ENCODE peak calls at places on chromosomes 16 and 17, in five cellular contexts. C is colonic mucosa; H is cardiac muscle cell; M is GM23248; J is CD4-positive, CD25-positive, alpha-beta regulatory T cell. T is an unnamed sample. For H3K9me3, the result is how much of the 10 kb centered on the place peaks cover.

GRCh38 chr16:9054460-9054859 is 37.0 kb upstream of the HAPSTR1 start:
- DNase-seq in C (no peak), H (no peak), M (peak), J (no peak), T (no peak)

GRCh38 chr16:11412175-11412904 is 67.1 kb downstream of the RMI2 start:
- DNase-seq in C (no peak), H (no peak), M (no peak), J (no peak), T (no peak)

GRCh38 chr16:89616576-89617437 is 3.4 kb downstream of the DPEP1 start:
- DNase-seq in C (no peak), H (no peak), M (no peak), J (peak), T (no peak)

GRCh38 chr17:43634681-43635125 is 27.0 kb downstream of the MEOX1 start:
- DNase-seq in C (no peak), H (peak), M (no peak), J (no peak), T (no peak)

GRCh38 chr17:21140911-21141310 is 14.1 kb downstream of the DHRS7B start:
- DNase-seq in C (no peak), H (no peak), M (no peak), J (no peak), T (no peak)

GRCh38 chr17:80195671-80196529 is 24.2 kb downstream of the SGSH start:
- DNase-seq in C (no peak), H (peak), M (peak), J (peak), T (no peak)

GRCh38 chr17:46780003-46780373 is 38.5 kb downstream of the WNT3 start:
- DNase-seq in C (no peak), H (no peak), M (no peak), J (no peak), T (peak)

GRCh38 chr17:61396586-61397085 is 3.0 kb upstream of the TBX2 start:
- DNase-seq in C (no peak), H (peak), M (peak), J (no peak), T (no peak)

GRCh38 chr17:64420143-64420670 is 28.7 kb upstream of the MILR1 start:
- DNase-seq in C (peak), H (peak), M (peak), J (peak), T (no peak)

GRCh38 chr16:51818342-51818944 is 667.4 kb upstream of the SALL1 start:
- DNase-seq in C (peak), H (peak), M (peak), J (no peak), T (no peak)

GRCh38 chr16:3979070-3979469 is 98.6 kb upstream of the CREBBP start:
- DNase-seq in C (no peak), H (no peak), M (no peak), J (no peak), T (no peak)

GRCh38 chr16:57938936-57939871 is 31.7 kb downstream of the CNGB1 start:
- DNase-seq in C (peak), H (no peak), M (peak), J (no peak), T (peak)

GRCh38 chr16:75377971-75378386 is 55.3 kb downstream of the CFDP1 start:
- DNase-seq in C (no peak), H (no peak), M (peak), J (no peak), T (no peak)

GRCh38 chr17:6589266-6589946 is 33.1 kb upstream of the PITPNM3 start:
- DNase-seq in C (no peak), H (no peak), M (peak), J (no peak), T (no peak)

DNA sequence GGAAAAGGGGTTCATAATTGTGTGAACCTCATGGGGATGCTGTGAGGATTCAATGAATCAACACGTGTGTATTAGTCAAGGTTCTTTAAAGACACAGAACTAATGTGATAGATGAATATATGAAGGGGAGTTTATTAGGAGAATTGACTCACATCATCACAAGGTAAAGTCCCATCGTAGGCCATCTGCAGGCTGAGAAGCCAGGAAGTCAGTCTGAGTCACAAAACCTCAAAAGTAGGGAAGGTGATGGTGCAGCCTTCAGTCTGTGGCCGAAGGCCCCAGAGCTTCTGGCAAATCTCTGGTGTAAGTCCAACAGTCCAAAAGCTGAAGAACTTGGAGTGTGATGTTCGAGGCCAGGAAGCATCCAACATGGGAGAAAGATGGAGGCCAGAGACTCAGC is 413.4 kb downstream of the CDH13 start:
- DNase-seq in C (no peak), H (no peak), M (peak), J (no peak), T (no peak)
- H3K9me3 ChIP-seq in C (under half), H (under half), M (under half), J (under half), T (under half)

GRCh38 chr17:77706938-77707337 is 251.6 kb upstream of the TNRC6C start:
- DNase-seq in C (no peak), H (no peak), M (no peak), J (no peak), T (no peak)
- H3K9me3 ChIP-seq in C (under half), H (under half), M (under half), J (under half), T (under half)

GRCh38 chr17:22694362-22695227 is 1002.3 kb downstream of the KCNJ18 start:
- DNase-seq in C (no peak), H (no peak), M (no peak), J (no peak), T (no peak)
- H3K9me3 ChIP-seq in C (under half), H (under half), M (under half), J (under half), T (under half)

GRCh38 chr16:64321881-64322280 is 800.0 kb downstream of the CDH11 start:
- DNase-seq in C (no peak), H (no peak), M (no peak), J (no peak), T (no peak)
- H3K9me3 ChIP-seq in C (under half), H (under half), M (under half), J (under half), T (under half)

DNA sequence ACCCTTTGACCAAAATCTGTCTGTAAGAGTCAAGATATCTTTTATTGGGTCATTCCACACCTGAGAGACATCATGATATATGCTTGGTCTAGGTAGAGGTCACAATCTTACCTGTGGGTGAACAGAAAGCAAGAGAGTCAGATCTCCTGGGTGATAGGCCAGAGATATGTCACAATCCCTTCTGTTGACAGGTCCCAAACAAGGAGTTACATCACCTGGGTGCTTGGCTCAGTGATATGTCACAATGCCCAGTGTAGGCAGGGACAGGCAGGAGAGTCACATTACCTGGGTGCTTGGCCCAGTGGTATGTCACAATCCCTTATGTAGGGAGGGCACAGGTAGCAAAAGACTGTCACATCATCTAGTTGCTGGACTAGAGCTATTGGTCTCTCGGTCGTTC is 1991.2 kb downstream of the TP53TG3F start:
- DNase-seq in C (no peak), H (no peak), M (no peak), J (no peak), T (no peak)
- H3K9me3 ChIP-seq in C (under half), H (under half), M (under half), J (under half), T (under half)

DNA sequence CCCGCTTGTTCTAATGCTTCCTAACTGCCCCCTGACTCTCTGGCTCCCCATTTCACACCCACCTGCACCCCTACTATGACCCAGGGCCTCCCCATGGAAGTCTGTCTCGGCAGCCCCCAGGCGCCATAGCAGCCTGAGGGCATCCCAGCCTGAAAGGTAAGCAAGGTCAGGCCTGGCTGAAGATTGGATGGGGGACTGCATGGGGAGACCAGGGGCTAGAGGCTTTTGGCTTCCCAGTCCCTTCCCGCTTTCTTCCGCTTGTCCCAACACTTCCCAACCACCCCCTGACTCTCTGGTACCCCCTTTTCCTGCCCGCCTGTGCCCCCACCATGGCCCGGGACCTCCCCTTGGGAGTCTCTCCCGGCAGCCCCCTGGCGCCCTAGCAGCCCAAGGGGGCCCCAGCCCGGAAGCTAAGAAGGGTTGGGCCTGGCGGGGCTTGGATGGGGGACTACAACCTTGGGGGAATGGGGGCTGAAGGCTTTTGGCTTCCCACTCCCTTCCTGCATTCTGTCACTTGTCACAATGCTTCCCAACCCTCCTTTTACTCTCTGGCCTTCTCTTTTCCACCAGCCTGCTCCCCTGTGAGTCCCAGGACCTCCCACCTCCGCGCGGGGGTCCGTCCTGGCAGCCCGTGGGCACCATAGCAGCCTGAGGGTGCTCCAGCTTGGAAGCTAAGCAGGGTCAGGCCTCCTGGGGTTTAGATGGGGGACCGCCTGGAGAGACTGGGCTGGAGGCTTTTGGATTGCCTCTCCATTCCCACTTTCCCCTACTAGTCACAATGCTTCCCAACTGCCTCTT is 2288.4 kb downstream of the TP53TG3F start:
- DNase-seq in C (no peak), H (no peak), M (no peak), J (no peak), T (no peak)
- H3K9me3 ChIP-seq in C (under half), H (under half), M (under half), J (under half), T (under half)

GRCh38 chr16:35370617-35371016 is 1911.2 kb downstream of the TP53TG3F start:
- DNase-seq in C (no peak), H (no peak), M (no peak), J (no peak), T (no peak)
- H3K9me3 ChIP-seq in C (under half), H (under half), M (under half), J (under half), T (under half)

DNA sequence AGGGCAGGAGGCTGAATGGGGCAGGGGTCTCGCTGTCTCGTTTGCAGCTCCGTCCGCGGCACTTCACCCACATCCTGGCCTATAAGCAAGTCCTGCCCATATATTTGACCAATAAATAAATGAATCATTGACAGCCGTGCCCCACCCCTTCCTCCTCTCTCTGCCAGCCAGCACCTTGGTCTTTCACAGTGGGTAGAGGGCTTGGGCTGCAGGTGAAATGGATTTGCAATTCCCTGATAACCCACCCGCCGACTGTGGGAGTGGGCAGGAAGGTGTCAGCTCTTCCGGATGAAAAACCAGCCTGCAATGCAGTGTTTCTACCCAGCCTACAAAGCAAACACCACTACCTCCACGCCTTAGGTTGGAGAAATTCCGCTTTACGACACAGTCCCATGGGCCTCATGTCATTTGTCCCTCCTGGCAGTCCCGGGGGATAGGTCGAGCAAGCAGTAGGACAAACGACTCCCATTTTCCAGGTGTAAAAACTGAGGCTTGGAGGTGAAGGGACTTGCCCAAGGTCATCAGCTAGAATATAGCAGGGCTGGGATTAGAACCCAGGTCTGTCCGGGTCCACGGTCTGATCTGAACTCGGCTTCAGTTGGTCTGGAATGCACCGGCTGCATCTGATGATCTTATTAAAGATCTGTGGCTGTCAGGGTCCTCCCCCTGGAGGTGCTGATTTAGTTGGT is 79.0 kb downstream of the ABCC1 start:
- DNase-seq in C (peak), H (no peak), M (no peak), J (no peak), T (no peak)
- H3K9me3 ChIP-seq in C (under half), H (under half), M (under half), J (under half), T (under half)

GRCh38 chr17:22278302-22279275 is 586.3 kb downstream of the KCNJ18 start:
- DNase-seq in C (no peak), H (no peak), M (no peak), J (no peak), T (no peak)
- H3K9me3 ChIP-seq in C (under half), H (under half), M (under half), J (under half), T (under half)

GRCh38 chr16:35725949-35726348 is 2266.5 kb downstream of the TP53TG3F start:
- DNase-seq in C (no peak), H (no peak), M (no peak), J (no peak), T (no peak)
- H3K9me3 ChIP-seq in C (under half), H (under half), M (under half), J (under half), T (under half)

T was measured in aorta.